ENCODE peak calls at places on chromosomes 12 and 14, in seven cellular contexts. One of them, this sample, is unnamed.

GRCh38 chr14:64971890-64972785 is at the start of gene RAB15:
- DNase-seq in gastrocnemius medialis: peak
- DNase-seq in right atrium auricular region: no peak
- DNase-seq in breast epithelium: peak
- DNase-seq in aorta: peak
- DNase-seq in heart right ventricle: peak
- DNase-seq in H9: no peak
- DNase-seq in this sample: no peak

GRCh38 chr14:105005929-105006830 is 14.7 kb downstream of the CDCA4 start:
- DNase-seq in right atrium auricular region: no peak
- DNase-seq in H9: no peak
- DNase-seq in gastrocnemius medialis: no peak
- DNase-seq in heart right ventricle: no peak
- DNase-seq in breast epithelium: no peak
- DNase-seq in aorta: no peak
- DNase-seq in this sample: no peak

GRCh38 chr12:14239935-14240872 is 125.3 kb upstream of the ATF7IP start:
- DNase-seq in breast epithelium: no peak
- DNase-seq in H9: peak
- DNase-seq in right atrium auricular region: no peak
- DNase-seq in heart right ventricle: no peak
- DNase-seq in aorta: peak
- DNase-seq in gastrocnemius medialis: no peak
- DNase-seq in this sample: no peak

GRCh38 chr14:96176811-96177211 is 27.8 kb upstream of the BDKRB2 start:
- DNase-seq in right atrium auricular region: peak
- DNase-seq in gastrocnemius medialis: peak
- DNase-seq in heart right ventricle: peak
- DNase-seq in aorta: no peak
- DNase-seq in breast epithelium: no peak
- DNase-seq in H9: no peak
- DNase-seq in this sample: peak

GRCh38 chr14:88967299-88967698 is 142.8 kb downstream of the TTC8 start:
- DNase-seq in H9: no peak
- DNase-seq in right atrium auricular region: no peak
- DNase-seq in heart right ventricle: no peak
- DNase-seq in breast epithelium: no peak
- DNase-seq in gastrocnemius medialis: no peak
- DNase-seq in aorta: no peak
- DNase-seq in this sample: no peak

GRCh38 chr12:69619050-69619449 is 8.3 kb upstream of the LRRC10 start:
- DNase-seq in H9: no peak
- DNase-seq in right atrium auricular region: no peak
- DNase-seq in gastrocnemius medialis: no peak
- DNase-seq in aorta: no peak
- DNase-seq in heart right ventricle: no peak
- DNase-seq in breast epithelium: no peak
- DNase-seq in this sample: no peak

GRCh38 chr12:120842595-120842994 is 61.6 kb downstream of the SPPL3 start:
- DNase-seq in breast epithelium: no peak
- DNase-seq in aorta: no peak
- DNase-seq in heart right ventricle: no peak
- DNase-seq in gastrocnemius medialis: no peak
- DNase-seq in H9: no peak
- DNase-seq in right atrium auricular region: no peak
- DNase-seq in this sample: no peak

GRCh38 chr12:112096070-112096469 is 12.5 kb downstream of the NAA25 start:
- DNase-seq in breast epithelium: no peak
- DNase-seq in gastrocnemius medialis: no peak
- DNase-seq in H9: no peak
- DNase-seq in right atrium auricular region: no peak
- DNase-seq in aorta: no peak
- DNase-seq in heart right ventricle: no peak
- DNase-seq in this sample: no peak

GRCh38 chr14:95495538-95496025 is 20.9 kb downstream of the SYNE3 start:
- DNase-seq in gastrocnemius medialis: no peak
- DNase-seq in aorta: no peak
- DNase-seq in breast epithelium: no peak
- DNase-seq in heart right ventricle: no peak
- DNase-seq in right atrium auricular region: no peak
- DNase-seq in H9: no peak
- DNase-seq in this sample: no peak

GRCh38 chr14:55333785-55334485 is 62.7 kb downstream of the FBXO34 start:
- DNase-seq in gastrocnemius medialis: no peak
- DNase-seq in H9: no peak
- DNase-seq in breast epithelium: no peak
- DNase-seq in heart right ventricle: no peak
- DNase-seq in aorta: no peak
- DNase-seq in right atrium auricular region: no peak
- DNase-seq in this sample: no peak

GRCh38 chr12:39006286-39006685 is 100.9 kb upstream of the CPNE8 start:
- DNase-seq in heart right ventricle: no peak
- DNase-seq in H9: no peak
- DNase-seq in breast epithelium: no peak
- DNase-seq in gastrocnemius medialis: no peak
- DNase-seq in aorta: no peak
- DNase-seq in right atrium auricular region: no peak
- DNase-seq in this sample: no peak

GRCh38 chr12:92297932-92298681 is 152.5 kb upstream of the BTG1 start:
- DNase-seq in right atrium auricular region: peak
- DNase-seq in heart right ventricle: no peak
- DNase-seq in breast epithelium: no peak
- DNase-seq in aorta: no peak
- DNase-seq in gastrocnemius medialis: peak
- DNase-seq in H9: no peak
- DNase-seq in this sample: no peak

GRCh38 chr12:72982351-72982750 is 710.2 kb downstream of the TRHDE start:
- DNase-seq in H9: no peak
- DNase-seq in aorta: no peak
- DNase-seq in heart right ventricle: no peak
- DNase-seq in gastrocnemius medialis: no peak
- DNase-seq in right atrium auricular region: no peak
- DNase-seq in breast epithelium: no peak
- DNase-seq in this sample: no peak

GRCh38 chr12:58901664-58902063 is 18.6 kb downstream of the LRIG3 start:
- DNase-seq in right atrium auricular region: no peak
- DNase-seq in aorta: no peak
- DNase-seq in breast epithelium: no peak
- DNase-seq in H9: no peak
- DNase-seq in gastrocnemius medialis: no peak
- DNase-seq in heart right ventricle: no peak
- DNase-seq in this sample: no peak

GRCh38 chr14:67151082-67151666 is 38.1 kb upstream of the GARIN2 start:
- DNase-seq in H9: no peak
- DNase-seq in heart right ventricle: no peak
- DNase-seq in gastrocnemius medialis: no peak
- DNase-seq in aorta: no peak
- DNase-seq in right atrium auricular region: no peak
- DNase-seq in breast epithelium: no peak
- DNase-seq in this sample: no peak

GRCh38 chr14:105120056-105120455 is 48.5 kb downstream of the JAG2 start:
- DNase-seq in heart right ventricle: no peak
- DNase-seq in breast epithelium: no peak
- DNase-seq in H9: no peak
- DNase-seq in right atrium auricular region: no peak
- DNase-seq in aorta: no peak
- DNase-seq in gastrocnemius medialis: no peak
- DNase-seq in this sample: no peak

GRCh38 chr12:51341259-51342007 is 5.0 kb downstream of the CELA1 start:
- DNase-seq in H9: peak
- DNase-seq in right atrium auricular region: peak
- DNase-seq in gastrocnemius medialis: peak
- DNase-seq in heart right ventricle: peak
- DNase-seq in breast epithelium: peak
- DNase-seq in aorta: peak
- DNase-seq in this sample: no peak

GRCh38 chr12:9951026-9951652 is 19.0 kb upstream of the CLEC2A start:
- DNase-seq in aorta: no peak
- DNase-seq in H9: no peak
- DNase-seq in breast epithelium: no peak
- DNase-seq in right atrium auricular region: no peak
- DNase-seq in gastrocnemius medialis: no peak
- DNase-seq in heart right ventricle: no peak
- DNase-seq in this sample: no peak

GRCh38 chr14:93075891-93076290 is 39.8 kb downstream of the ITPK1 start:
- DNase-seq in right atrium auricular region: no peak
- DNase-seq in heart right ventricle: no peak
- DNase-seq in gastrocnemius medialis: no peak
- DNase-seq in aorta: no peak
- DNase-seq in H9: no peak
- DNase-seq in breast epithelium: no peak
- DNase-seq in this sample: no peak

GRCh38 chr14:93072659-93073365 is 42.9 kb downstream of the ITPK1 start:
- DNase-seq in H9: no peak
- DNase-seq in breast epithelium: no peak
- DNase-seq in right atrium auricular region: no peak
- DNase-seq in gastrocnemius medialis: no peak
- DNase-seq in heart right ventricle: no peak
- DNase-seq in aorta: no peak
- DNase-seq in this sample: no peak

GRCh38 chr14:93073833-93074769 is 41.6 kb downstream of the ITPK1 start:
- DNase-seq in right atrium auricular region: peak
- DNase-seq in gastrocnemius medialis: peak
- DNase-seq in H9: no peak
- DNase-seq in heart right ventricle: no peak
- DNase-seq in aorta: peak
- DNase-seq in breast epithelium: no peak
- DNase-seq in this sample: no peak

GRCh38 chr14:93076755-93077154 is 39.0 kb downstream of the ITPK1 start:
- DNase-seq in breast epithelium: no peak
- DNase-seq in gastrocnemius medialis: no peak
- DNase-seq in heart right ventricle: no peak
- DNase-seq in H9: no peak
- DNase-seq in right atrium auricular region: no peak
- DNase-seq in aorta: no peak
- DNase-seq in this sample: no peak

DNA sequence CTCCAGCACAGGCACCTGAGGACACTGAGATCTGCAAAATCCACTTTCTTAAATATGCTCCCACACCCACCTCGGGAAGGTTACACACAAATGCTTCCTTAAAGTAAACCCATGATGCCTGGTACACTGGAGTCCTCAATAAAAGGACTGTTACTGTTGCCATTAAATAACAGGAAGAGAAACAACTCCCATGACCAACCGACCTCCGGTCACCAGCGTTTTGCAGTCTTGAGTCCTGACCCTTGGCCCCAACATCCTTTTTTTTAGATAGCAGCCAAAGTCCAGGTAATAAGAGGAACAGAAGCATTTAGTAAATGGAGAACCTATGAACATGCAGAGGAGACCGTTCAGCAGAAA is 42.4 kb downstream of the ITPK1 start:
- DNase-seq in breast epithelium: no peak
- DNase-seq in H9: no peak
- DNase-seq in right atrium auricular region: no peak
- DNase-seq in aorta: no peak
- DNase-seq in gastrocnemius medialis: no peak
- DNase-seq in heart right ventricle: no peak
- DNase-seq in this sample: no peak
- H3K27ac ChIP-seq in breast epithelium: peak
- H3K27ac ChIP-seq in H9: no peak
- H3K27ac ChIP-seq in right atrium auricular region: no peak
- H3K27ac ChIP-seq in aorta: no peak
- H3K27ac ChIP-seq in gastrocnemius medialis: no peak
- H3K27ac ChIP-seq in heart right ventricle: peak
- H3K27ac ChIP-seq in this sample: no peak

GRCh38 chr12:79423560-79423959 is 267.2 kb downstream of the PAWR start:
- DNase-seq in gastrocnemius medialis: no peak
- DNase-seq in breast epithelium: no peak
- DNase-seq in heart right ventricle: no peak
- DNase-seq in right atrium auricular region: no peak
- DNase-seq in H9: no peak
- DNase-seq in aorta: no peak
- DNase-seq in this sample: no peak
- H3K27ac ChIP-seq in gastrocnemius medialis: no peak
- H3K27ac ChIP-seq in breast epithelium: peak
- H3K27ac ChIP-seq in heart right ventricle: no peak
- H3K27ac ChIP-seq in right atrium auricular region: no peak
- H3K27ac ChIP-seq in H9: no peak
- H3K27ac ChIP-seq in aorta: peak
- H3K27ac ChIP-seq in this sample: no peak

GRCh38 chr12:95168746-95169145 is 48.5 kb downstream of the FGD6 start:
- DNase-seq in H9: no peak
- DNase-seq in gastrocnemius medialis: no peak
- DNase-seq in aorta: no peak
- DNase-seq in right atrium auricular region: no peak
- DNase-seq in heart right ventricle: no peak
- DNase-seq in breast epithelium: no peak
- DNase-seq in this sample: no peak
- H3K27ac ChIP-seq in H9: no peak
- H3K27ac ChIP-seq in gastrocnemius medialis: no peak
- H3K27ac ChIP-seq in aorta: no peak
- H3K27ac ChIP-seq in right atrium auricular region: no peak
- H3K27ac ChIP-seq in heart right ventricle: no peak
- H3K27ac ChIP-seq in breast epithelium: no peak
- H3K27ac ChIP-seq in this sample: no peak

GRCh38 chr12:27505771-27506170 is 18.2 kb upstream of the PPFIBP1 start:
- DNase-seq in gastrocnemius medialis: no peak
- DNase-seq in breast epithelium: no peak
- DNase-seq in H9: no peak
- DNase-seq in aorta: no peak
- DNase-seq in heart right ventricle: no peak
- DNase-seq in right atrium auricular region: no peak
- DNase-seq in this sample: no peak

GRCh38 chr12:27506645-27507189 is 17.3 kb upstream of the PPFIBP1 start:
- DNase-seq in heart right ventricle: peak
- DNase-seq in H9: no peak
- DNase-seq in right atrium auricular region: no peak
- DNase-seq in gastrocnemius medialis: no peak
- DNase-seq in breast epithelium: no peak
- DNase-seq in aorta: no peak
- DNase-seq in this sample: no peak

GRCh38 chr12:27501956-27502562 is 21.9 kb upstream of the PPFIBP1 start:
- DNase-seq in H9: no peak
- DNase-seq in heart right ventricle: no peak
- DNase-seq in right atrium auricular region: no peak
- DNase-seq in gastrocnemius medialis: no peak
- DNase-seq in breast epithelium: no peak
- DNase-seq in aorta: no peak
- DNase-seq in this sample: no peak

GRCh38 chr12:27504506-27504905 is 19.5 kb upstream of the PPFIBP1 start:
- DNase-seq in aorta: no peak
- DNase-seq in breast epithelium: no peak
- DNase-seq in H9: no peak
- DNase-seq in heart right ventricle: peak
- DNase-seq in right atrium auricular region: no peak
- DNase-seq in gastrocnemius medialis: no peak
- DNase-seq in this sample: no peak

DNA sequence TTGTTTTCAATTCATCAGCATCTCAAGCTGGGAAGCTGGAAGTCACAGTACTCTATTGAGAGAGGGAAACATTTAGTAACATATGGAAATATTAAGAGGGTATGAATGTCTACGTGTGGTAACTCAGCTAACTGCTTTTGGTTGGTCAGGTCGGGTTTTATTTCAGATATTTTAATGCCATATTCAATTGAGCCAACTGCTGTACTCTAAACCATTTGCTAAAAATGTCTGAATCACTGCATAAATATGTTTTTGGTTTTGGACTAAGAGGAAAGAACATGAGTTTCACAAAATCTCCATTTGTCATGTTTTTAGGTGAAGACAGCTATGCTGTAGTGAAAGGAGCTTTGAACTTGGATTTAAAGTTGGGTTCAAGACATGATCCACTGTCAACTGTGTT is 18.9 kb upstream of the PPFIBP1 start:
- DNase-seq in H9: no peak
- DNase-seq in aorta: no peak
- DNase-seq in right atrium auricular region: no peak
- DNase-seq in gastrocnemius medialis: no peak
- DNase-seq in heart right ventricle: no peak
- DNase-seq in breast epithelium: no peak
- DNase-seq in this sample: no peak
- H3K27ac ChIP-seq in H9: no peak
- H3K27ac ChIP-seq in aorta: peak
- H3K27ac ChIP-seq in right atrium auricular region: no peak
- H3K27ac ChIP-seq in gastrocnemius medialis: no peak
- H3K27ac ChIP-seq in heart right ventricle: peak
- H3K27ac ChIP-seq in breast epithelium: no peak
- H3K27ac ChIP-seq in this sample: no peak